ENCODE peak calls at places on chromosomes 11 and 22, in six cellular contexts. K, Z, J, D, E and N are unnamed samples.

GRCh38 chr11:115104851-115105453 is 399.3 kb downstream of the CADM1 start:
- ATAC-seq in K (no peak), J (no peak), D (no peak), Z (no peak), E (no peak), N (no peak)

GRCh38 chr11:92204731-92205130 is 19.9 kb upstream of the FAT3 start:
- ATAC-seq in E (no peak), J (no peak), Z (no peak), K (no peak), D (peak), N (no peak)

GRCh38 chr11:130749216-130749615 is 167.1 kb downstream of the SNX19 start:
- ATAC-seq in Z (no peak), E (no peak), D (no peak), K (no peak), J (no peak), N (no peak)

GRCh38 chr11:74909363-74909762 is 39.5 kb downstream of the XRRA1 start:
- ATAC-seq in J (no peak), D (no peak), Z (no peak), E (no peak), K (no peak), N (no peak)

GRCh38 chr11:28482666-28483065 is 374.5 kb downstream of the METTL15 start:
- ATAC-seq in E (no peak), D (no peak), J (no peak), Z (no peak), K (no peak), N (no peak)

GRCh38 chr11:19453893-19454292 is 213.1 kb upstream of the E2F8 start:
- ATAC-seq in Z (no peak), E (no peak), D (no peak), J (no peak), K (no peak), N (no peak)

GRCh38 chr11:788009-788640 is 1.8 kb downstream of the CEND1 start:
- ATAC-seq in K (peak), J (no peak), Z (no peak), D (no peak), E (no peak), N (no peak)

GRCh38 chr11:70352601-70353000 is 45.7 kb upstream of the CTTN start:
- ATAC-seq in Z (no peak), D (no peak), J (peak), K (no peak), E (no peak), N (no peak)

GRCh38 chr22:30347255-30347892 is 9.3 kb downstream of the SF3A1 start:
- ATAC-seq in K (no peak), D (no peak), J (no peak), Z (peak), E (no peak), N (no peak)

GRCh38 chr11:18321622-18321990 is 334 bp downstream of the HPS5 start:
- ATAC-seq in E (no peak), J (peak), K (peak), Z (peak), D (no peak), N (peak)

GRCh38 chr22:37749831-37750595 is 53.2 kb downstream of the TRIOBP start:
- ATAC-seq in J (no peak), E (no peak), K (no peak), Z (no peak), D (no peak), N (no peak)

GRCh38 chr11:35177370-35177769 is 38.4 kb downstream of the CD44 start:
- ATAC-seq in Z (peak), D (no peak), E (no peak), J (peak), K (peak), N (peak)

GRCh38 chr22:40053460-40053859 is 58.7 kb downstream of the FAM83F start:
- ATAC-seq in Z (no peak), K (no peak), E (no peak), J (no peak), D (no peak), N (no peak)

GRCh38 chr11:14582835-14583234 is 60.8 kb upstream of the PDE3B start:
- ATAC-seq in K (no peak), J (no peak), Z (no peak), D (no peak), E (no peak), N (no peak)

GRCh38 chr22:45889539-45890350 is 87.2 kb downstream of the WNT7B start:
- ATAC-seq in K (no peak), D (no peak), J (no peak), Z (no peak), E (no peak), N (no peak)

GRCh38 chr11:32312206-32312817 is 123.0 kb downstream of the WT1 start:
- ATAC-seq in K (no peak), J (no peak), E (no peak), Z (no peak), D (no peak), N (no peak)

GRCh38 chr11:62433141-62433543 is 14.3 kb downstream of the SCGB1A1 start:
- ATAC-seq in E (no peak), J (no peak), Z (no peak), D (peak), K (no peak), N (no peak)

GRCh38 chr11:74720596-74721478 is 10.4 kb downstream of the CHRDL2 start:
- ATAC-seq in K (no peak), E (peak), Z (no peak), D (peak), J (no peak), N (no peak)

GRCh38 chr11:92623055-92623454 is 346.4 kb upstream of the MTNR1B start:
- ATAC-seq in Z (no peak), J (no peak), E (no peak), D (no peak), K (no peak), N (no peak)

GRCh38 chr11:44301856-44302231 is 8.1 kb downstream of the ALX4 start:
- ATAC-seq in J (no peak), Z (no peak), D (no peak), K (no peak), E (no peak), N (no peak)

GRCh38 chr22:31346733-31347250 is 646 bp upstream of the PATZ1 start:
- ATAC-seq in D (peak), E (no peak), K (no peak), Z (no peak), J (no peak), N (peak)

GRCh38 chr22:47164514-47165337 is 402.3 kb downstream of the TBC1D22A start:
- ATAC-seq in K (no peak), Z (no peak), D (no peak), E (no peak), J (no peak), N (no peak)

GRCh38 chr22:30253205-30253852 is 6.8 kb upstream of the LIF start:
- ATAC-seq in D (peak), K (no peak), Z (no peak), J (no peak), E (peak), N (no peak)

GRCh38 chr11:12577746-12578644 is 96.2 kb upstream of the TEAD1 start:
- ATAC-seq in J (no peak), K (no peak), D (no peak), E (no peak), Z (no peak), N (peak)

GRCh38 chr11:45853616-45854219 is 6.4 kb downstream of the CRY2 start:
- ATAC-seq in K (no peak), J (no peak), E (no peak), Z (no peak), D (no peak), N (no peak)

GRCh38 chr11:66316849-66317251 is at the start of gene CD248:
- ATAC-seq in Z (no peak), J (no peak), E (no peak), D (no peak), K (no peak), N (no peak)

GRCh38 chr11:103628121-103628520 is 408.3 kb upstream of the DDI1 start:
- ATAC-seq in Z (no peak), E (no peak), D (no peak), K (no peak), J (no peak), N (no peak)

GRCh38 chr11:78787696-78788095 is 213.0 kb upstream of the NARS2 start:
- ATAC-seq in K (no peak), J (no peak), Z (no peak), D (no peak), E (no peak), N (no peak)

GRCh38 chr11:122900803-122901202 is 18.2 kb downstream of the JHY start:
- ATAC-seq in D (no peak), K (no peak), E (no peak), Z (no peak), J (no peak), N (no peak)

GRCh38 chr11:57294225-57295131 is 30.3 kb downstream of the TNKS1BP1 start:
- ATAC-seq in E (peak), Z (no peak), J (no peak), K (no peak), D (peak), N (peak)

GRCh38 chr11:35419713-35420333 is 465 bp upstream of the SLC1A2 start:
- ATAC-seq in D (peak), K (no peak), E (peak), J (no peak), Z (no peak), N (peak)

GRCh38 chr11:66109294-66109693 is 39.2 kb downstream of the PACS1 start:
- ATAC-seq in Z (no peak), J (no peak), D (no peak), E (no peak), K (no peak), N (no peak)

GRCh38 chr22:41478891-41479521 is 10.1 kb downstream of the ACO2 start:
- ATAC-seq in K (no peak), E (peak), J (no peak), Z (no peak), D (peak), N (no peak)

GRCh38 chr22:27133951-27134664 is 476.7 kb downstream of the MIAT start:
- ATAC-seq in E (peak), Z (peak), J (peak), K (no peak), D (peak), N (peak)

GRCh38 chr11:3920148-3920852 is 64.8 kb downstream of the STIM1 start:
- ATAC-seq in E (no peak), J (peak), D (no peak), K (peak), Z (peak), N (peak)

GRCh38 chr11:46987183-46987582 is 50.6 kb downstream of the CSTPP1 start:
- ATAC-seq in Z (no peak), E (no peak), J (no peak), D (no peak), K (no peak), N (peak)

GRCh38 chr22:46612341-46612903 is 7.8 kb upstream of the GRAMD4 start:
- ATAC-seq in E (peak), D (no peak), Z (no peak), J (peak), K (no peak), N (peak)

GRCh38 chr11:8871283-8871775 is 39.7 kb upstream of the AKIP1 start:
- ATAC-seq in K (no peak), D (peak), J (no peak), Z (no peak), E (peak), N (peak)